ENCODE peak calls at places on chromosomes 1 and 21, in nine cellular contexts. S is NCI-H748 treated with DMSO at 0.1 percent for 48 hours, Q is Daoy, H is SK-MEL-5, L is transverse colon, G is HS-5, F is head of caudate nucleus, I is hepatocyte, E is Right ventricle myocardium inferior. X is an unnamed sample.

GRCh38 chr1:234486858-234487830 is 8.2 kb upstream of the TARBP1 start:
- DNase-seq in S (peak; percentile 4), Q (peak; percentile 56), H (peak; percentile 66), L (peak; percentile 35), G (peak; percentile 35), F (peak; percentile 83), I (peak; percentile 75), E (no peak), X (peak; percentile 45)

GRCh38 chr1:26037904-26038303 is 8.0 kb downstream of the SLC30A2 start:
- DNase-seq in S (no peak), Q (no peak), H (no peak), L (no peak), G (no peak), F (no peak), I (no peak), E (no peak), X (no peak)

GRCh38 chr1:205971082-205971481 is 27.8 kb upstream of the SLC26A9 start:
- DNase-seq in S (no peak), Q (no peak), H (peak; percentile 36), L (no peak), G (no peak), F (no peak), I (no peak), E (no peak), X (no peak)

GRCh38 chr1:41358152-41358937 is 2.9 kb upstream of the FOXO6 start:
- DNase-seq in S (no peak), Q (no peak), H (no peak), L (no peak), G (no peak), F (peak; percentile 43), I (no peak), E (no peak), X (no peak)

GRCh38 chr1:109134423-109134822 is 20.5 kb downstream of the ELAPOR1 start:
- DNase-seq in S (no peak), Q (no peak), H (no peak), L (peak; percentile 79), G (no peak), F (no peak), I (peak; percentile 67), E (no peak), X (peak; percentile 36)

GRCh38 chr1:172351347-172351746 is 69.1 kb upstream of the C1orf105 start:
- DNase-seq in S (no peak), Q (no peak), H (peak; percentile 4), L (no peak), G (no peak), F (no peak), I (no peak), E (no peak), X (no peak)

GRCh38 chr1:210400043-210400840 is 71.5 kb downstream of the HHAT start:
- DNase-seq in S (peak; percentile 33), Q (peak; percentile 74), H (peak; percentile 83), L (peak; percentile 38), G (peak; percentile 34), F (peak; percentile 88), I (peak; percentile 79), E (no peak), X (peak; percentile 74)

GRCh38 chr21:44344541-44345183 is 5.5 kb upstream of the CFAP410 start:
- DNase-seq in S (no peak), Q (no peak), H (no peak), L (no peak), G (no peak), F (no peak), I (no peak), E (peak; percentile 61), X (no peak)

GRCh38 chr1:47508900-47509488 is 71.2 kb downstream of the FOXD2 start:
- DNase-seq in S (no peak), Q (no peak), H (no peak), L (peak; percentile 68), G (no peak), F (no peak), I (peak; percentile 41), E (no peak), X (no peak)

GRCh38 chr1:40640314-40641076 is 25.0 kb downstream of the RIMS3 start:
- DNase-seq in S (no peak), Q (no peak), H (peak; percentile 62), L (no peak), G (no peak), F (peak; percentile 65), I (no peak), E (no peak), X (no peak)

GRCh38 chr1:2212542-2213491 is 15.3 kb upstream of the SKI start:
- DNase-seq in S (peak; percentile 26), Q (peak; percentile 97), H (peak; percentile 84), L (peak; percentile 88), G (peak; percentile 86), F (peak; percentile 90), I (peak; percentile 95), E (peak; percentile 93), X (peak; percentile 58)

GRCh38 chr1:68116643-68117235 is 66.3 kb upstream of the DIRAS3 start:
- DNase-seq in S (peak; percentile 67), Q (peak; percentile 52), H (peak; percentile 67), L (peak; percentile 52), G (no peak), F (peak; percentile 88), I (peak; percentile 70), E (no peak), X (peak; percentile 41)

GRCh38 chr1:162357681-162358266 is 18.9 kb downstream of the SPATA46 start:
- DNase-seq in S (peak; percentile 29), Q (peak; percentile 41), H (peak; percentile 57), L (no peak), G (no peak), F (no peak), I (peak; percentile 60), E (no peak), X (peak; percentile 60)

GRCh38 chr1:91622586-91622985 is 121.9 kb downstream of the CDC7 start:
- DNase-seq in S (no peak), Q (no peak), H (peak; percentile 63), L (peak; percentile 55), G (no peak), F (peak; percentile 83), I (no peak), E (peak; percentile 73), X (no peak)

GRCh38 chr1:31760422-31760900 is 3.7 kb downstream of the ADGRB2 start:
- DNase-seq in S (no peak), Q (peak; percentile 70), H (no peak), L (no peak), G (no peak), F (no peak), I (peak; percentile 64), E (peak; percentile 59), X (no peak)

GRCh38 chr1:63877021-63877767 is 103.4 kb downstream of the ROR1 start:
- DNase-seq in S (no peak), Q (no peak), H (no peak), L (no peak), G (no peak), F (no peak), I (no peak), E (no peak), X (no peak)

GRCh38 chr1:94438692-94439276 is 20.6 kb downstream of the ABCD3 start:
- DNase-seq in S (no peak), Q (no peak), H (peak; percentile 26), L (no peak), G (no peak), F (no peak), I (no peak), E (no peak), X (no peak)

GRCh38 chr1:70930062-70930461 is 117.6 kb downstream of the PTGER3 start:
- DNase-seq in S (no peak), Q (no peak), H (no peak), L (no peak), G (no peak), F (no peak), I (no peak), E (no peak), X (no peak)

X was measured in GM20000.